ENCODE peak calls at places on chromosomes 5 and 9, in eight cellular contexts. N, O, H, P, Q, C, X and T are unnamed samples.

GRCh38 chr9:131438190-131438589 is 44.3 kb downstream of the PRRC2B start:
- DNase-seq in C (no peak), Q (no peak), P (no peak), O (no peak), X (no peak), H (no peak), N (no peak), T (no peak)

GRCh38 chr5:133366966-133367365 is 245.4 kb downstream of the FSTL4 start:
- DNase-seq in H (no peak), P (no peak), O (no peak), Q (no peak), X (no peak), C (no peak), N (no peak), T (no peak)

GRCh38 chr9:127021664-127022337 is 100.6 kb downstream of the ANGPTL2 start:
- DNase-seq in C (peak; percentile 99), N (peak; percentile 58), O (no peak), H (no peak), Q (no peak), X (no peak), P (no peak), T (peak; percentile 85)

GRCh38 chr9:108521063-108521462 is 334.7 kb downstream of the ACTL7B start:
- DNase-seq in Q (no peak), N (no peak), X (no peak), H (no peak), P (no peak), C (peak; percentile 65), O (no peak), T (peak; percentile 86)

GRCh38 chr5:142720561-142721275 is 34.8 kb upstream of the FGF1 start:
- DNase-seq in H (peak; percentile 25), X (no peak), C (peak; percentile 43), P (no peak), N (peak; percentile 72), Q (peak; percentile 86), O (no peak), T (no peak)

GRCh38 chr5:57841671-57842375 is 359.2 kb upstream of the ACTBL2 start:
- DNase-seq in Q (no peak), H (peak; percentile 80), O (no peak), X (peak; percentile 80), C (peak; percentile 96), P (no peak), N (no peak), T (peak; percentile 72)

GRCh38 chr5:139636207-139636792 is 11.8 kb upstream of the CXXC5 start:
- DNase-seq in X (no peak), N (peak; percentile 65), O (peak; percentile 38), Q (peak; percentile 53), C (no peak), H (no peak), P (no peak), T (no peak)

GRCh38 chr9:4324513-4324912 is 24.6 kb upstream of the GLIS3 start:
- DNase-seq in X (no peak), Q (no peak), H (no peak), O (no peak), P (no peak), C (peak; percentile 90), N (no peak), T (no peak)

GRCh38 chr9:128340691-128341434 is 536 bp downstream of the SLC27A4 start:
- DNase-seq in X (no peak), H (peak; percentile 41), P (no peak), Q (no peak), N (no peak), C (no peak), O (no peak), T (no peak)

GRCh38 chr5:82414043-82414393 is 135.9 kb upstream of the RPS23 start:
- DNase-seq in H (no peak), X (no peak), P (no peak), O (no peak), Q (no peak), N (no peak), C (no peak), T (no peak)

GRCh38 chr9:78515108-78515507 is 218.2 kb downstream of the PSAT1 start:
- DNase-seq in O (no peak), C (no peak), H (no peak), N (no peak), Q (no peak), P (no peak), X (no peak), T (no peak)

GRCh38 chr5:83925321-83925877 is 204.7 kb upstream of the HAPLN1 start:
- DNase-seq in Q (no peak), C (peak; percentile 82), N (no peak), X (peak; percentile 45), P (no peak), O (no peak), H (no peak), T (peak; percentile 4)

GRCh38 chr5:21071421-21071820 is 1083.4 kb upstream of the CDH18 start:
- DNase-seq in H (no peak), P (no peak), Q (no peak), N (no peak), C (no peak), O (no peak), X (no peak), T (no peak)

GRCh38 chr5:138952962-138953361 is 77.8 kb upstream of the LRRTM2 start:
- DNase-seq in N (peak; percentile 36), H (no peak), P (no peak), O (no peak), Q (no peak), C (no peak), X (no peak), T (no peak)

GRCh38 chr9:87346061-87346665 is 151.5 kb upstream of the DAPK1 start:
- DNase-seq in H (no peak), O (no peak), C (no peak), X (no peak), P (no peak), Q (no peak), N (no peak), T (peak; percentile 57)

GRCh38 chr9:131473891-131474290 is 28.8 kb upstream of the POMT1 start:
- DNase-seq in Q (no peak), X (no peak), H (no peak), C (no peak), O (no peak), N (peak; percentile 7), P (no peak), T (no peak)

GRCh38 chr5:83991566-83992224 is 271.0 kb upstream of the HAPLN1 start:
- DNase-seq in C (peak; percentile 21), Q (no peak), X (no peak), P (no peak), H (no peak), O (no peak), N (no peak), T (peak; percentile 50)